ENCODE peak calls at places on chromosomes 11 and 22, in ten cellular contexts. P is psoas muscle, Q is WTC11, C is fibroblast of mammary gland, M is AG09309, N is Panc1, Y is gastrocnemius medialis, X is adrenal gland, H is RWPE2, F is mammary epithelial cell. I is an unnamed sample.
A peak's percentile ranks its signal among the peaks of the same experiment; 100 is the strongest.

GRCh38 chr11:9754041-9754471 is 90.2 kb downstream of the SWAP70 start:
- DNase-seq in P (no peak), Q (no peak), C (peak; percentile 60), M (no peak), N (no peak), Y (no peak), X (no peak), H (no peak), F (peak; percentile 92), I (no peak)

GRCh38 chr11:1746516-1746931 is 3.9 kb downstream of the IFITM10 start:
- DNase-seq in P (peak; percentile 71), Q (no peak), C (no peak), M (no peak), N (no peak), Y (no peak), X (peak; percentile 87), H (no peak), F (peak; percentile 89), I (peak; percentile 89)

GRCh38 chr11:65553301-65554001 is 4.7 kb downstream of the LTBP3 start:
- DNase-seq in P (no peak), Q (peak; percentile 76), C (no peak), M (no peak), N (no peak), Y (no peak), X (peak; percentile 51), H (no peak), F (no peak), I (no peak)

GRCh38 chr22:38505595-38506117 is 455 bp downstream of the DDX17 start:
- DNase-seq in P (peak; percentile 86), Q (peak; percentile 43), C (peak; percentile 49), M (no peak), N (no peak), Y (peak; percentile 59), X (peak; percentile 85), H (no peak), F (peak; percentile 63), I (no peak)

GRCh38 chr11:2769779-2770555 is 70.2 kb upstream of the KCNQ1OT1 start:
- DNase-seq in P (no peak), Q (peak; percentile 7), C (no peak), M (no peak), N (no peak), Y (no peak), X (peak; percentile 46), H (peak; percentile 56), F (no peak), I (peak; percentile 84)

GRCh38 chr22:38417252-38418060 is 37.5 kb downstream of the KCNJ4 start:
- DNase-seq in P (no peak), Q (peak; percentile 10), C (no peak), M (no peak), N (no peak), Y (no peak), X (no peak), H (peak; percentile 44), F (no peak), I (peak; percentile 84)

GRCh38 chr11:125348704-125349635 is 147.1 kb downstream of the FEZ1 start:
- DNase-seq in P (peak; percentile 54), Q (peak; percentile 90), C (peak; percentile 22), M (no peak), N (peak; percentile 25), Y (no peak), X (peak; percentile 66), H (no peak), F (no peak), I (no peak)

GRCh38 chr22:26547426-26547825 is 35.2 kb upstream of the TFIP11 start:
- DNase-seq in P (no peak), Q (no peak), C (peak; percentile 8), M (no peak), N (no peak), Y (no peak), X (no peak), H (no peak), F (peak; percentile 59), I (no peak)

GRCh38 chr11:119169272-119169719 is 771 bp downstream of the NLRX1 start:
- DNase-seq in P (peak; percentile 55), Q (peak; percentile 63), C (peak; percentile 31), M (no peak), N (no peak), Y (peak; percentile 20), X (peak; percentile 73), H (no peak), F (peak; percentile 37), I (no peak)

GRCh38 chr11:21928834-21929233 is 264.1 kb upstream of the ANO5 start:
- DNase-seq in P (no peak), Q (no peak), C (no peak), M (no peak), N (no peak), Y (no peak), X (no peak), H (no peak), F (no peak), I (no peak)

GRCh38 chr22:20508815-20509271 is 1.4 kb downstream of the MED15 start:
- DNase-seq in P (no peak), Q (no peak), C (peak; percentile 9), M (no peak), N (no peak), Y (no peak), X (no peak), H (no peak), F (peak; percentile 13), I (no peak)

GRCh38 chr11:116230453-116230852 is 542.3 kb downstream of the BUD13 start:
- DNase-seq in P (no peak), Q (no peak), C (no peak), M (no peak), N (no peak), Y (no peak), X (no peak), H (no peak), F (no peak), I (no peak)

GRCh38 chr11:64211181-64211872 is 4.8 kb downstream of the FERMT3 start:
- DNase-seq in P (no peak), Q (no peak), C (no peak), M (no peak), N (no peak), Y (no peak), X (no peak), H (no peak), F (no peak), I (no peak)

GRCh38 chr11:70468256-70469230 is 70.2 kb downstream of the CTTN start:
- DNase-seq in P (no peak), Q (no peak), C (no peak), M (no peak), N (no peak), Y (no peak), X (no peak), H (no peak), F (no peak), I (no peak)

GRCh38 chr11:134181707-134182106 is 42.1 kb downstream of the NCAPD3 start:
- DNase-seq in P (peak; percentile 39), Q (no peak), C (peak; percentile 72), M (peak; percentile 79), N (no peak), Y (no peak), X (no peak), H (no peak), F (peak; percentile 29), I (no peak)

GRCh38 chr22:31695423-31695822 is 33.4 kb upstream of the PISD start:
- DNase-seq in P (no peak), Q (no peak), C (no peak), M (no peak), N (no peak), Y (no peak), X (no peak), H (no peak), F (no peak), I (no peak)

DNA sequence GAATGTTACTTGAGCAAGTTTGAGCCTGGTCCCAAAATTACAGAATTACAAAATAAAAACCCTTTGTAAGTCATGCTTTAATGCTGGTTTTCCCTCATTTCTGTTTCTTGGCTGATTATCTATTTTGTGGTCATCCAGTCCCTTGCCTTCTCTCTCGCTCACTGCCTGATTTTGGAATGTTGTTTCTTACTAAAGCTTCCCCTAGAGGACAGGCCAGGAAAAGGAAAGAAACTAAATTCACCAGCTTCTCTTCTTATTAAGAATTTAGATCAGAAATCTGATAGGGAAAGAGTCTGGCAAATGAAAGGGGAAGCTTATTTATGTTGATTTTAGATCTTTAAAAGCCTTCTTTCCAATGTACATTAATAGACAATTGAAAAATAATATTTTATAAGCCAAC is 16.6 kb upstream of the BDNF start:
- DNase-seq in P (no peak), Q (no peak), C (peak; percentile 25), M (peak; percentile 63), N (no peak), Y (no peak), X (no peak), H (no peak), F (no peak), I (no peak)
- TF ChIP-seq CTCF in P (no peak), Q (no peak), C (peak; percentile 22), M (peak; percentile 52), N (no peak), Y (no peak), X (no peak), H (peak; percentile 48), F (peak; percentile 45), I (peak; percentile 67)

DNA sequence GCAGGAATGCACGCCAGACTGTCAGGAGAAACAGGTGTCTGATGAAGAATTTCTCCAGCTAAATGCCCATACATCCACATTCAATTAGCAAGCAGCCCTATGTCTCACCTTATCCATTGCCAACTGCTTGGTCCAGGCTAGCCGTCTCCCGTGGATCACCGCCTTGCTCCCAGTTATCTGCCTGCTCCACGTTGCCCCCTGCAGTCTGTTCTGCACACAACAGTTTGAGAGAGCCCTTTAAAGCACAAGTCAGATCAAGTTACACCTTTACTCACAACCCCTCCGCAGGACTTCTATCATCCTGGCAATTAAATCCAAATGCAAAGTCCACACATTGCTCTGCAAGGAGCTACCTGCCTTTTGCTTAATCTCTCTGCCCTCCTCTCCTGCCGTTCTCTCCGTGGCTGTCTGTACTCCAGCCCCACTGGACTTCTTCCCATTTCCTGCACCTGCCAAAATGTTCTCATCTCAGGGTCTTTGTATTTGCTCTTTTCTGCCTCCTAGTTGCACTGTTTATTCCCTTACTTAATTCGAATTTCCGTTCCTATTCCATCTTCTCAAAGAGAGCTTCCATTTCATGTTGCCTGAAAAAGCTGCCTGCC is 185.3 kb upstream of the LARGE1 start:
- DNase-seq in P (peak; percentile 35), Q (peak; percentile 88), C (peak; percentile 1), M (no peak), N (no peak), Y (no peak), X (peak; percentile 82), H (no peak), F (peak; percentile 20), I (no peak)
- TF ChIP-seq CTCF in P (peak; percentile 65), Q (peak; percentile 48), C (no peak), M (no peak), N (peak; percentile 35), Y (peak; percentile 46), X (peak; percentile 52), H (peak; percentile 29), F (peak; percentile 18), I (peak; percentile 74)

GRCh38 chr22:29994027-29994715 is 86.1 kb upstream of the HORMAD2 start:
- DNase-seq in P (no peak), Q (no peak), C (peak; percentile 79), M (no peak), N (peak; percentile 82), Y (no peak), X (no peak), H (no peak), F (peak; percentile 89), I (no peak)
- TF ChIP-seq CTCF in P (no peak), Q (no peak), C (peak; percentile 28), M (peak; percentile 17), N (peak; percentile 3), Y (no peak), X (no peak), H (peak; percentile 69), F (peak; percentile 58), I (peak; percentile 68)

GRCh38 chr11:46669606-46670243 is 30.7 kb downstream of the ARHGAP1 start:
- DNase-seq in P (no peak), Q (no peak), C (no peak), M (no peak), N (no peak), Y (no peak), X (no peak), H (no peak), F (no peak), I (no peak)
- TF ChIP-seq CTCF in P (peak; percentile 43), Q (no peak), C (peak; percentile 37), M (peak; percentile 23), N (no peak), Y (no peak), X (peak; percentile 31), H (peak; percentile 42), F (peak; percentile 60), I (peak; percentile 57)